ENCODE peak calls at places on chromosomes 12 and 14, in nine cellular contexts. H is activated CD4-positive, alpha-beta T cell treated with anti-CD3 and anti-CD28 coated beads, Interleukin-2, amount 50 U/mL, for 24 hours; I is fibroblast of pulmonary artery; Q is trophoblast cell; D is ELR; Y is SHP77; L is HEK293T; N is neural progenitor cell; P is NCI-H446 treated with DMSO at 0.1 percent for 48 hours. O is an unnamed sample.

GRCh38 chr12:56687225-56688128 is 607 bp downstream of the PTGES3 start:
- DNase-seq in Q (peak), P (no peak), H (peak), I (peak), L (no peak), D (peak), N (peak), Y (no peak), O (peak)

GRCh38 chr14:58876613-58877012 is 238.9 kb downstream of the DACT1 start:
- DNase-seq in N (no peak), I (peak), H (no peak), P (no peak), Q (no peak), Y (no peak), D (no peak), L (no peak), O (no peak)

GRCh38 chr12:63849641-63850040 is 5.1 kb downstream of the SRGAP1 start:
- DNase-seq in H (no peak), Y (no peak), L (no peak), D (no peak), N (no peak), I (no peak), P (no peak), Q (no peak), O (no peak)

GRCh38 chr14:55005071-55005470 is 21.8 kb downstream of the WDHD1 start:
- DNase-seq in N (no peak), Q (no peak), L (no peak), D (peak), Y (no peak), P (no peak), I (no peak), H (no peak), O (no peak)

GRCh38 chr12:114399664-114400211 is 6.2 kb downstream of the TBX5 start:
- DNase-seq in Q (no peak), I (no peak), L (no peak), H (no peak), Y (no peak), N (peak), P (no peak), D (peak), O (no peak)

GRCh38 chr12:56601503-56601902 is 28.6 kb downstream of the BAZ2A start:
- DNase-seq in Y (no peak), D (peak), Q (no peak), P (no peak), I (peak), N (no peak), H (no peak), L (peak), O (no peak)

GRCh38 chr12:16669756-16670155 is 63.8 kb upstream of the LMO3 start:
- DNase-seq in H (no peak), P (no peak), L (no peak), D (no peak), I (no peak), N (no peak), Q (no peak), Y (no peak), O (no peak)

GRCh38 chr12:15044461-15044860 is 71.6 kb downstream of the PDE6H start:
- DNase-seq in Y (no peak), N (no peak), L (no peak), Q (no peak), H (no peak), D (no peak), P (no peak), I (peak), O (no peak)

GRCh38 chr14:100666403-100666802 is 60.3 kb upstream of the DLK1 start:
- DNase-seq in Y (no peak), P (no peak), Q (no peak), I (no peak), N (no peak), D (no peak), H (no peak), L (no peak), O (no peak)

GRCh38 chr12:65232490-65233077 is 45.9 kb upstream of the MSRB3 start:
- DNase-seq in Q (peak), H (no peak), I (peak), N (no peak), Y (no peak), D (peak), P (no peak), L (no peak), O (no peak)

GRCh38 chr12:58104443-58104842 is 163.1 kb downstream of the ATP23 start:
- DNase-seq in Y (no peak), H (no peak), I (no peak), D (no peak), P (no peak), N (no peak), L (no peak), Q (no peak), O (no peak)

GRCh38 chr14:49768301-49769121 is 558 bp downstream of the KLHDC2 start:
- DNase-seq in N (peak), D (peak), L (peak), H (peak), P (no peak), Q (peak), I (peak), Y (peak), O (peak)

GRCh38 chr14:72617391-72618011 is 276.4 kb downstream of the DPF3 start:
- DNase-seq in Q (peak), L (no peak), N (peak), P (no peak), H (no peak), I (no peak), D (peak), Y (no peak), O (no peak)

GRCh38 chr12:122835693-122836026 is 403 bp downstream of the HIP1R start:
- DNase-seq in L (peak), N (no peak), H (no peak), P (no peak), D (peak), I (no peak), Q (no peak), Y (peak), O (no peak)

GRCh38 chr12:108666326-108666995 is 32.8 kb upstream of the SELPLG start:
- DNase-seq in P (no peak), I (peak), L (no peak), Y (peak), N (no peak), Q (no peak), H (no peak), D (peak), O (no peak)

GRCh38 chr12:121798807-121799174 is 5.0 kb upstream of the SETD1B start:
- DNase-seq in D (no peak), Q (peak), L (no peak), P (no peak), Y (no peak), H (no peak), I (no peak), N (no peak), O (no peak)

GRCh38 chr14:34465069-34465859 is 3.2 kb upstream of the SPTSSA start:
- DNase-seq in H (no peak), P (no peak), N (peak), L (no peak), Q (no peak), I (peak), Y (peak), D (peak), O (peak)